ENCODE peak calls at places on chromosomes 5 and 9, in seven cellular contexts. U is Peyer's patch; D is CD8-positive, alpha-beta T cell; B is body of pancreas; H is dorsolateral prefrontal cortex; E is RWPE2; Z is colonic mucosa. F is an unnamed sample.

GRCh38 chr5:66129184-66129583 is 14.9 kb upstream of the SREK1 start:
- DNase-seq in H (no peak), B (no peak), D (no peak), U (no peak), E (no peak), Z (no peak), F (no peak)

GRCh38 chr9:20373263-20373662 is 249.0 kb downstream of the MLLT3 start:
- DNase-seq in B (no peak), U (no peak), E (no peak), H (no peak), Z (no peak), D (no peak), F (no peak)

GRCh38 chr5:116876240-116876840 is 301.7 kb upstream of the SEMA6A start:
- DNase-seq in U (no peak), D (no peak), E (no peak), Z (no peak), H (no peak), B (no peak), F (no peak)

GRCh38 chr5:56534102-56534501 is 281.2 kb upstream of the MAP3K1 start:
- DNase-seq in H (no peak), U (peak; percentile 78), Z (no peak), E (peak; percentile 83), B (no peak), D (no peak), F (no peak)

GRCh38 chr5:189976-190365 is 1.3 kb upstream of the LRRC14B start:
- DNase-seq in B (no peak), E (peak; percentile 53), Z (no peak), D (no peak), U (no peak), H (no peak), F (no peak)

GRCh38 chr5:148729182-148729581 is 74.9 kb upstream of the HTR4 start:
- DNase-seq in Z (no peak), U (no peak), D (no peak), H (no peak), E (no peak), B (no peak), F (no peak)

GRCh38 chr9:4464911-4465513 is 25.3 kb upstream of the SLC1A1 start:
- DNase-seq in H (no peak), E (no peak), Z (no peak), U (no peak), B (no peak), D (no peak), F (no peak)

GRCh38 chr5:72508241-72509170 is 1.3 kb upstream of the ZNF366 start:
- DNase-seq in E (no peak), U (no peak), D (no peak), B (no peak), Z (no peak), H (no peak), F (no peak)

GRCh38 chr9:133818444-133818843 is 80.3 kb upstream of the SARDH start:
- DNase-seq in H (no peak), D (no peak), Z (no peak), B (no peak), U (peak; percentile 81), E (no peak), F (no peak)

GRCh38 chr5:150481708-150481965 is 26.3 kb upstream of the NDST1 start:
- DNase-seq in D (no peak), Z (no peak), B (no peak), H (no peak), U (no peak), E (no peak), F (no peak)

GRCh38 chr5:169408735-169409134 is 107.8 kb upstream of the SLIT3 start:
- DNase-seq in B (no peak), U (no peak), Z (no peak), H (no peak), D (no peak), E (no peak), F (no peak)

GRCh38 chr5:1644810-1645571 is 121.2 kb upstream of the LPCAT1 start:
- DNase-seq in E (peak; percentile 67), Z (peak; percentile 79), B (peak; percentile 83), H (peak; percentile 84), U (peak; percentile 90), D (peak; percentile 76), F (peak; percentile 84)

GRCh38 chr5:176817369-176817841 is 7.0 kb downstream of the UNC5A start:
- DNase-seq in D (no peak), B (no peak), E (no peak), H (no peak), U (no peak), Z (no peak), F (no peak)

GRCh38 chr9:133873006-133873780 is 118.9 kb downstream of the VAV2 start:
- DNase-seq in B (no peak), H (no peak), Z (no peak), E (no peak), U (no peak), D (no peak), F (no peak)

DNA sequence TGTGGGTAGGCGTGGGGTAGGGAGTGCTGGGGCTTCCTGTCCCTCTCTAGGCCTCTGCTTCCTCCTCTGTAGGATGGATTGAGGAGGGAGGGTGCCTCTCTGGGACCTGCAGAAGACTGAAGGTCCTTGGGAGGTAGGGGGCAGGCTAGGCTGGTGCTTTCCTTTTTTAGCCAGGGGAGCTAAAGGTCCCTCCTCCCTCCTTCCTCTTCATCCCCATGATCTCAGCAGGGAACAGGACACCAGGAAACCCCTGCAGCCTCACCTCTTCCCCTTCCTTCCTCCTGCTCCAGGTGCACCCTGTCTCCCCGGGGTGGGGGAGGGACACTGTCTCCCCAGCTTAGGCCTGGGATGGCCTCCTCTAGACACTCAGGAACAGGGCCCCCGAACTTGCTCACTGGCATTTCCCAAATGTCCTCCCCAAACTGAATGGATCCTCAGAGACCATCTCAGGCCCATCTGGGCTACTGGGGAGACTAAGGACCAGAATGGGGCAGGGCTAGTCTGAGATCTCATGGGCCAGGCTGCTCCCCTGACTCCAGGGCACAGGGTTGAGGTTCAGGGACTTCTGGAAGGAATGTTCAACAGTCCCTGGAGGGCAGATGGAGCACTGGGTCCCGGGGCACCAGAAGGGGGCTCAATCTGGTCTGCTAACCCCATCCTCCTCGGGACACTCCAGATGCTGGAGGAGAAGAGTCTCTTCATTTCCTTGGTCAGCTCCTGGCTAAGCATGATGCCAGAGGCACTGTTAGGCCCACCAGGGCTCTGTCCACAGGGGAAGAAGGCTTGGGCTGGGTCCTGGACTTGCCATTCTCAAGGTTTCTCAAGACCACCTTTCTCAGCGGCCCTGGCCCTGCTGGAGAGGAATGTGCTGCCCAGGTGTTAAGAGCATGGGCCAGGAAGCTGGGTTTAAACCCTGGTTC is 8.2 kb downstream of the SH2D3C start:
- DNase-seq in Z (no peak), B (no peak), U (no peak), H (no peak), D (no peak), E (no peak), F (no peak)
- TF ChIP-seq CTCF in Z (no peak), B (no peak), U (no peak), H (no peak), D (no peak), E (no peak), F (no peak)

DNA sequence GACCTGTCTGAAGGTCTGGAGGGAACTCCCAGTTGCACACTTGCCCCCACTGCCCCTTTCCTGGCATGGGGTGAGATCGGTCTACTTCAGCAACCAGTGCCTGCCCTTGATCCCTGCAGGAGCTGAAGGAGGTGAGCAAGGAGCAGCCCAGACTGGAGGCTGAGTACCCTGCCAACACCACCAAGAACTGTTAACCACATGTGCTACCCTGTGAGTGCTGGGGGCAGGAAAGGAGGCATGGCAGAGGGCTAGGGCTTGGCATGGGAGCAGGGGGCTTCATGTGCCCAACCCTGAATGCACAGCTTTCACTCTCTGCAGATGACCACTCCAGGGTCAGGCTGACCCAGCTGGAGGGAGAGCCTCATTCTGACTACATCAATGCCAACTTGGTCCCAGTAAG is 17.3 kb upstream of the SPTLC1 start:
- DNase-seq in E (no peak), U (peak; percentile 11), D (no peak), B (no peak), H (no peak), Z (no peak), F (no peak)
- TF ChIP-seq CTCF in E (no peak), U (no peak), D (no peak), B (no peak), H (no peak), Z (no peak), F (no peak)

DNA sequence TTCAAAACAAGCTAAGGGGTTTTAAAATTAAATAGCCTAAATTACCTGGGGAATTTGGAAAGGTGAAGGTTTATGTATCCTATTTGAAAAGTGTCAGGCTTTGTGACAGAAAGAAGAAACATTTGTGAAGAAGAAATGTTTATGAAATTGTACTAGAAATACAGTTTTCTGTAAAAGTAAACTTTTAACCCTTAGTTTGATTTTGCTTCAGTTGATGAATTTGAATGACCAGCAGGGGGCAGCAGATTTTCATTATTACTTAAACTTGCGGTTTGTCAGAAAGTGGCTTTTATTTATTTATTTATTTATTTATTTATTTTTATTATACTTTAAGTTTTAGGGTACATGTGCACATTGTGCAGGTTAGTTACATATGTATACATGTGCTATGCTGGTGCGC is 58.1 kb downstream of the NNT start:
- DNase-seq in D (no peak), U (no peak), E (no peak), B (peak; percentile 42), Z (no peak), H (no peak), F (no peak)
- TF ChIP-seq CTCF in D (peak; percentile 32), U (peak; percentile 36), E (peak; percentile 62), B (peak; percentile 57), Z (peak; percentile 53), H (peak; percentile 62), F (peak; percentile 36)

GRCh38 chr5:96175090-96175489 is 213.4 kb upstream of the ELL2 start:
- DNase-seq in B (no peak), Z (no peak), E (no peak), U (no peak), D (no peak), H (no peak), F (no peak)
- TF ChIP-seq CTCF in B (peak; percentile 45), Z (peak; percentile 24), E (peak; percentile 56), U (peak; percentile 38), D (peak; percentile 45), H (peak; percentile 15), F (no peak)

GRCh38 chr5:97071993-97072392 is 70.4 kb downstream of the LIX1 start:
- DNase-seq in U (no peak), Z (no peak), B (no peak), D (no peak), H (no peak), E (no peak), F (no peak)
- TF ChIP-seq CTCF in U (no peak), Z (no peak), B (no peak), D (no peak), H (no peak), E (no peak), F (no peak)

DNA sequence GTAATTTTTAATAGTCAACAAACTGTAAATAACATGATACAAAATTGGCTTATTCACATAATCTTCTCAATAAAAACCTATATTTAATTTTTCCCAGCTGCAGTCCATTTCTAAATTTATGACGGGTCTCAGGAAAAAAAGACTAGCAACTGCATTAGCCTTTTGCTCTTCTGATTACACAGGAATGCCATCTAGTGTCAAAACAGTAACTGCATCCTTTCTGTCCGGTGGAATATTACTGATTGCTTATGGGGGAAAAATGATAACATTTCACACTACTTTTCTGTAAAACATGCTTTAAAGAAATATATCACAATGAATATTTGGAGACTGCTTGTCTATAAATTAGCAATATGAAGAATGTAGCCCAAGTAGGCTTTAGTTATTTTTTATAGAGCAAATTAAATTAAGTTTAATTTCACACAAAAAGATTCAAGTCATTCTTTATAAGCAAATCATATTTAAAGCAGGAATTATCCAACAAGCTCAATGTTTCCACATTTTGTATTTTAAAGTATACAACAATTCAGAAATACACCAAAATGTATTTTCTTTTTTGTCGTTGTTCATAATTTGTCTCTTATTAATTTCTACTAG is 534.7 kb downstream of the CDH10 start:
- DNase-seq in Z (no peak), U (no peak), H (no peak), B (no peak), E (no peak), D (no peak), F (no peak)
- TF ChIP-seq CTCF in Z (no peak), U (no peak), H (peak; percentile 56), B (peak; percentile 60), E (peak; percentile 97), D (no peak), F (peak; percentile 62)

GRCh38 chr9:99563364-99563763 is 258.3 kb upstream of the NR4A3 start:
- DNase-seq in Z (no peak), D (no peak), U (no peak), H (no peak), B (no peak), E (no peak), F (no peak)
- TF ChIP-seq CTCF in Z (no peak), D (no peak), U (no peak), H (no peak), B (no peak), E (no peak), F (no peak)

F was measured in D721Med.